ENCODE peak calls at places on chromosomes 5 and 9, in nine cellular contexts. One of them, this sample, is unnamed.

GRCh38 chr9:79701651-79702050 is 129.9 kb downstream of the TLE4 start:
- DNase-seq in colonic mucosa: no peak
- DNase-seq in esophagus squamous epithelium: no peak
- DNase-seq in hepatocyte: no peak
- DNase-seq in spleen: no peak
- DNase-seq in right cardiac atrium: peak; percentile 17
- DNase-seq in effector memory CD4-positive, alpha-beta T cell: no peak
- DNase-seq in CD4-positive, CD25-positive, alpha-beta regulatory T cell: no peak
- DNase-seq in mesendoderm: no peak
- DNase-seq in this sample: no peak

GRCh38 chr5:74324556-74324955 is 316.0 kb downstream of the ENC1 start:
- DNase-seq in spleen: no peak
- DNase-seq in CD4-positive, CD25-positive, alpha-beta regulatory T cell: no peak
- DNase-seq in esophagus squamous epithelium: no peak
- DNase-seq in hepatocyte: no peak
- DNase-seq in right cardiac atrium: no peak
- DNase-seq in effector memory CD4-positive, alpha-beta T cell: no peak
- DNase-seq in mesendoderm: no peak
- DNase-seq in colonic mucosa: no peak
- DNase-seq in this sample: no peak

GRCh38 chr5:157459715-157460599 is at the start of gene NIPAL4:
- DNase-seq in hepatocyte: peak; percentile 48
- DNase-seq in spleen: peak; percentile 86
- DNase-seq in colonic mucosa: no peak
- DNase-seq in right cardiac atrium: no peak
- DNase-seq in mesendoderm: peak; percentile 57
- DNase-seq in CD4-positive, CD25-positive, alpha-beta regulatory T cell: no peak
- DNase-seq in effector memory CD4-positive, alpha-beta T cell: no peak
- DNase-seq in esophagus squamous epithelium: no peak
- DNase-seq in this sample: no peak

GRCh38 chr9:4114569-4115505 is 185.0 kb downstream of the GLIS3 start:
- DNase-seq in hepatocyte: peak; percentile 33
- DNase-seq in spleen: no peak
- DNase-seq in colonic mucosa: no peak
- DNase-seq in esophagus squamous epithelium: no peak
- DNase-seq in mesendoderm: peak; percentile 34
- DNase-seq in effector memory CD4-positive, alpha-beta T cell: no peak
- DNase-seq in CD4-positive, CD25-positive, alpha-beta regulatory T cell: no peak
- DNase-seq in right cardiac atrium: peak; percentile 28
- DNase-seq in this sample: no peak

GRCh38 chr5:129652353-129653138 is 95.3 kb upstream of the MINAR2 start:
- DNase-seq in esophagus squamous epithelium: no peak
- DNase-seq in right cardiac atrium: no peak
- DNase-seq in effector memory CD4-positive, alpha-beta T cell: no peak
- DNase-seq in spleen: no peak
- DNase-seq in mesendoderm: no peak
- DNase-seq in CD4-positive, CD25-positive, alpha-beta regulatory T cell: no peak
- DNase-seq in hepatocyte: no peak
- DNase-seq in colonic mucosa: no peak
- DNase-seq in this sample: no peak

GRCh38 chr5:38113456-38113855 is 144.9 kb upstream of the EGFLAM start:
- DNase-seq in effector memory CD4-positive, alpha-beta T cell: no peak
- DNase-seq in right cardiac atrium: no peak
- DNase-seq in spleen: no peak
- DNase-seq in mesendoderm: no peak
- DNase-seq in hepatocyte: no peak
- DNase-seq in CD4-positive, CD25-positive, alpha-beta regulatory T cell: no peak
- DNase-seq in colonic mucosa: no peak
- DNase-seq in esophagus squamous epithelium: no peak
- DNase-seq in this sample: no peak

GRCh38 chr9:107890921-107891465 is 401.4 kb upstream of the KLF4 start:
- DNase-seq in mesendoderm: no peak
- DNase-seq in hepatocyte: no peak
- DNase-seq in CD4-positive, CD25-positive, alpha-beta regulatory T cell: no peak
- DNase-seq in spleen: no peak
- DNase-seq in esophagus squamous epithelium: no peak
- DNase-seq in colonic mucosa: no peak
- DNase-seq in right cardiac atrium: no peak
- DNase-seq in effector memory CD4-positive, alpha-beta T cell: no peak
- DNase-seq in this sample: no peak

GRCh38 chr9:23291001-23291400 is 535.0 kb downstream of the ELAVL2 start:
- DNase-seq in esophagus squamous epithelium: no peak
- DNase-seq in CD4-positive, CD25-positive, alpha-beta regulatory T cell: no peak
- DNase-seq in hepatocyte: no peak
- DNase-seq in effector memory CD4-positive, alpha-beta T cell: no peak
- DNase-seq in right cardiac atrium: no peak
- DNase-seq in mesendoderm: no peak
- DNase-seq in spleen: no peak
- DNase-seq in colonic mucosa: no peak
- DNase-seq in this sample: no peak

GRCh38 chr5:92927291-92927778 is 653.7 kb downstream of the NR2F1-AS1 start:
- DNase-seq in hepatocyte: peak; percentile 28
- DNase-seq in spleen: no peak
- DNase-seq in effector memory CD4-positive, alpha-beta T cell: no peak
- DNase-seq in right cardiac atrium: no peak
- DNase-seq in esophagus squamous epithelium: no peak
- DNase-seq in mesendoderm: no peak
- DNase-seq in colonic mucosa: no peak
- DNase-seq in CD4-positive, CD25-positive, alpha-beta regulatory T cell: no peak
- DNase-seq in this sample: no peak

GRCh38 chr5:169584998-169585451 is 1.5 kb downstream of the SPDL1 start:
- DNase-seq in colonic mucosa: no peak
- DNase-seq in hepatocyte: no peak
- DNase-seq in effector memory CD4-positive, alpha-beta T cell: no peak
- DNase-seq in CD4-positive, CD25-positive, alpha-beta regulatory T cell: no peak
- DNase-seq in esophagus squamous epithelium: no peak
- DNase-seq in right cardiac atrium: no peak
- DNase-seq in spleen: no peak
- DNase-seq in mesendoderm: no peak
- DNase-seq in this sample: no peak

DNA sequence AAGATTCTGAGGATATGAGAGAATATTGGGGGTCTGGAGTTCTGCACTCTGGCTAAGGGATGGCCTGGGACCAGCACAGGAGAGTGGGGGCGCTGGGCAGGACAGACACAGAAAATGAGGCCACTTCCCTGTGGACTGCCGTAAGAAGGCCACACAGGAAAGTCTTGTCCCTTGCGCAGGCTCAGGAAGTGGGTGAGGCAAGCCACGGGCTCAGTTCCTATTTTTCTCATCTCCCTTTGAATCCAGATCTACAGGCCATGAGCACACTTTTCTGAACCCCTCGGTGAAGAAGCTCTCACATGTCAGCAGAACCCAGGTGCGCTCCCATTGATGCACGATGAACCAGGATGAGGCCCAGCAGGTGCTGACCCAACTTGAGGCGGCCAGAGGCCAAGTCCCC is 207.4 kb downstream of the AGTPBP1 start:
- DNase-seq in mesendoderm: no peak
- DNase-seq in hepatocyte: no peak
- DNase-seq in colonic mucosa: no peak
- DNase-seq in esophagus squamous epithelium: no peak
- DNase-seq in right cardiac atrium: peak; percentile 27
- DNase-seq in spleen: peak; percentile 78
- DNase-seq in CD4-positive, CD25-positive, alpha-beta regulatory T cell: no peak
- DNase-seq in effector memory CD4-positive, alpha-beta T cell: no peak
- DNase-seq in this sample: no peak
- H3K4me1 ChIP-seq in mesendoderm: no peaks in the 10 kb centered on the region
- H3K4me1 ChIP-seq in hepatocyte: no peaks in the 10 kb centered on the region
- H3K4me1 ChIP-seq in colonic mucosa: no peaks in the 10 kb centered on the region
- H3K4me1 ChIP-seq in esophagus squamous epithelium: no peaks in the 10 kb centered on the region
- H3K4me1 ChIP-seq in right cardiac atrium: peaks cover 11% of the 10 kb centered on the region
- H3K4me1 ChIP-seq in spleen: peaks cover 16% of the 10 kb centered on the region
- H3K4me1 ChIP-seq in CD4-positive, CD25-positive, alpha-beta regulatory T cell: no peaks in the 10 kb centered on the region
- H3K4me1 ChIP-seq in effector memory CD4-positive, alpha-beta T cell: no peaks in the 10 kb centered on the region
- H3K4me1 ChIP-seq in this sample: no peaks in the 10 kb centered on the region

GRCh38 chr5:123086376-123087055 is 2.5 kb upstream of the PRDM6 start:
- DNase-seq in colonic mucosa: no peak
- DNase-seq in hepatocyte: no peak
- DNase-seq in spleen: no peak
- DNase-seq in effector memory CD4-positive, alpha-beta T cell: no peak
- DNase-seq in right cardiac atrium: no peak
- DNase-seq in mesendoderm: peak; percentile 40
- DNase-seq in esophagus squamous epithelium: no peak
- DNase-seq in CD4-positive, CD25-positive, alpha-beta regulatory T cell: no peak
- DNase-seq in this sample: no peak

GRCh38 chr5:123089572-123089970 is 530 bp downstream of the PRDM6 start:
- DNase-seq in colonic mucosa: no peak
- DNase-seq in mesendoderm: peak; percentile 71
- DNase-seq in esophagus squamous epithelium: no peak
- DNase-seq in CD4-positive, CD25-positive, alpha-beta regulatory T cell: no peak
- DNase-seq in hepatocyte: peak; percentile 60
- DNase-seq in effector memory CD4-positive, alpha-beta T cell: no peak
- DNase-seq in right cardiac atrium: peak; percentile 39
- DNase-seq in spleen: no peak
- DNase-seq in this sample: no peak

GRCh38 chr5:123087173-123088030 is 1.6 kb upstream of the PRDM6 start:
- DNase-seq in colonic mucosa: no peak
- DNase-seq in right cardiac atrium: no peak
- DNase-seq in CD4-positive, CD25-positive, alpha-beta regulatory T cell: no peak
- DNase-seq in hepatocyte: no peak
- DNase-seq in spleen: no peak
- DNase-seq in esophagus squamous epithelium: no peak
- DNase-seq in mesendoderm: peak; percentile 36
- DNase-seq in effector memory CD4-positive, alpha-beta T cell: no peak
- DNase-seq in this sample: no peak

GRCh38 chr5:123089971-123090640 is 1.1 kb downstream of the PRDM6 start:
- DNase-seq in spleen: no peak
- DNase-seq in right cardiac atrium: peak; percentile 37
- DNase-seq in colonic mucosa: no peak
- DNase-seq in hepatocyte: peak; percentile 48
- DNase-seq in effector memory CD4-positive, alpha-beta T cell: no peak
- DNase-seq in mesendoderm: peak; percentile 61
- DNase-seq in CD4-positive, CD25-positive, alpha-beta regulatory T cell: no peak
- DNase-seq in esophagus squamous epithelium: no peak
- DNase-seq in this sample: no peak

GRCh38 chr5:123088031-123088805 is 823 bp upstream of the PRDM6 start:
- DNase-seq in CD4-positive, CD25-positive, alpha-beta regulatory T cell: no peak
- DNase-seq in right cardiac atrium: no peak
- DNase-seq in esophagus squamous epithelium: no peak
- DNase-seq in hepatocyte: peak; percentile 56
- DNase-seq in spleen: no peak
- DNase-seq in effector memory CD4-positive, alpha-beta T cell: no peak
- DNase-seq in colonic mucosa: no peak
- DNase-seq in mesendoderm: peak; percentile 51
- DNase-seq in this sample: no peak
- H3K27me3 ChIP-seq in CD4-positive, CD25-positive, alpha-beta regulatory T cell: peaks cover 31% of the 10 kb centered on the region
- H3K27me3 ChIP-seq in right cardiac atrium: no peaks in the 10 kb centered on the region
- H3K27me3 ChIP-seq in esophagus squamous epithelium: no peaks in the 10 kb centered on the region
- H3K27me3 ChIP-seq in hepatocyte: peaks cover 88% of the 10 kb centered on the region
- H3K27me3 ChIP-seq in spleen: peaks cover 97% of the 10 kb centered on the region
- H3K27me3 ChIP-seq in effector memory CD4-positive, alpha-beta T cell: peaks cover 31% of the 10 kb centered on the region
- H3K27me3 ChIP-seq in colonic mucosa: peaks cover 80% of the 10 kb centered on the region
- H3K27me3 ChIP-seq in mesendoderm: peaks cover 49% of the 10 kb centered on the region
- H3K27me3 ChIP-seq in this sample: no peaks in the 10 kb centered on the region

GRCh38 chr5:14184725-14185124 is 41.6 kb downstream of the TRIO start:
- DNase-seq in effector memory CD4-positive, alpha-beta T cell: no peak
- DNase-seq in spleen: no peak
- DNase-seq in mesendoderm: no peak
- DNase-seq in right cardiac atrium: no peak
- DNase-seq in esophagus squamous epithelium: no peak
- DNase-seq in hepatocyte: no peak
- DNase-seq in colonic mucosa: no peak
- DNase-seq in CD4-positive, CD25-positive, alpha-beta regulatory T cell: no peak
- DNase-seq in this sample: no peak

GRCh38 chr5:14181299-14181968 is 38.3 kb downstream of the TRIO start:
- DNase-seq in CD4-positive, CD25-positive, alpha-beta regulatory T cell: no peak
- DNase-seq in effector memory CD4-positive, alpha-beta T cell: no peak
- DNase-seq in esophagus squamous epithelium: no peak
- DNase-seq in mesendoderm: no peak
- DNase-seq in right cardiac atrium: no peak
- DNase-seq in colonic mucosa: no peak
- DNase-seq in spleen: no peak
- DNase-seq in hepatocyte: no peak
- DNase-seq in this sample: no peak

GRCh38 chr5:14184082-14184481 is 40.9 kb downstream of the TRIO start:
- DNase-seq in hepatocyte: no peak
- DNase-seq in right cardiac atrium: no peak
- DNase-seq in CD4-positive, CD25-positive, alpha-beta regulatory T cell: no peak
- DNase-seq in spleen: no peak
- DNase-seq in colonic mucosa: no peak
- DNase-seq in effector memory CD4-positive, alpha-beta T cell: no peak
- DNase-seq in mesendoderm: no peak
- DNase-seq in esophagus squamous epithelium: no peak
- DNase-seq in this sample: no peak

GRCh38 chr5:14183187-14183939 is 40.2 kb downstream of the TRIO start:
- DNase-seq in spleen: no peak
- DNase-seq in colonic mucosa: no peak
- DNase-seq in esophagus squamous epithelium: no peak
- DNase-seq in hepatocyte: no peak
- DNase-seq in CD4-positive, CD25-positive, alpha-beta regulatory T cell: no peak
- DNase-seq in effector memory CD4-positive, alpha-beta T cell: no peak
- DNase-seq in mesendoderm: no peak
- DNase-seq in right cardiac atrium: no peak
- DNase-seq in this sample: no peak

DNA sequence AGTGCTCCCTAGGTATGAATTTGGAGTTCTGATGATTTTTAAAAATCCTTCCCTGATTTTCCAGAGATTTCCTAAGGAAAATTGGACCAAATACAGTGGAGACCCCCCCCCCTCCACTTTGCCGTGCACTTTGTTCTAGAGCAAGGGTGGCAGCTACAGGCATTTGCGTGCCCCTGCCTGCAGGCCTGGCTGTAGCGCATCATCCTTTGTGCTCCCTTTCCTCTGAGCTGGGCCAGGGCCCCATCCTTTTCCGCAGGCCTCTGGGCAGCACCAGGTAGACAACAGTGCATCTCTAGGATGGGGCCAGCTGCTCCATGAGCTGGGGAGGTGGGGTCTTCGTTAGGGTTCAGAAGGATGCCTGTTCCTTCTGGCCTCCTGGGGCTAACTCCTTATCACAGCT is 39.6 kb downstream of the TRIO start:
- DNase-seq in hepatocyte: no peak
- DNase-seq in CD4-positive, CD25-positive, alpha-beta regulatory T cell: no peak
- DNase-seq in colonic mucosa: no peak
- DNase-seq in spleen: no peak
- DNase-seq in mesendoderm: no peak
- DNase-seq in right cardiac atrium: no peak
- DNase-seq in effector memory CD4-positive, alpha-beta T cell: no peak
- DNase-seq in esophagus squamous epithelium: no peak
- DNase-seq in this sample: no peak
- H3K4me3 ChIP-seq in hepatocyte: no peak overlapping the region
- H3K4me3 ChIP-seq in CD4-positive, CD25-positive, alpha-beta regulatory T cell: no peak overlapping the region
- H3K4me3 ChIP-seq in colonic mucosa: no peak overlapping the region
- H3K4me3 ChIP-seq in spleen: no peak overlapping the region
- H3K4me3 ChIP-seq in mesendoderm: no peak overlapping the region
- H3K4me3 ChIP-seq in right cardiac atrium: no peak overlapping the region
- H3K4me3 ChIP-seq in effector memory CD4-positive, alpha-beta T cell: no peak overlapping the region
- H3K4me3 ChIP-seq in esophagus squamous epithelium: no peak overlapping the region
- H3K4me3 ChIP-seq in this sample: no peak overlapping the region

DNA sequence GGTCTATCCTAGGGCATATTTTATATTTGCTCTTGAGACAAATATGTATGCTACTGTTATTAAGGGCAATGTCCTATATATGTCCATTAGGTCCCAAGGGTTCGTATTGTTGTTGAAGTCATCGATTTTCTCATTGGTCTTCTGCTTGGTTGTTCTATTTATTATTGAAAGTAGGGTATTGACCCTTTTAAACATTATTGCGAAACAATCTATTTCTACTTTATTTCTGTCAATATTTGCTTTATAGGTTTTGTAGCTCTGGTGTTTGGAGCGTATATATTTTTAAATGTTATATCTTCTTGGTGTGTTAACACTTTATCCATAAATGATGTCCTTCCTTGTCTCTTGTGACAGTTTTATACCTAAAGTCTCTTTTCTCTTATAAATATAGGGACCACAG is 16.2 kb upstream of the DIRAS2 start:
- DNase-seq in CD4-positive, CD25-positive, alpha-beta regulatory T cell: no peak
- DNase-seq in hepatocyte: no peak
- DNase-seq in colonic mucosa: no peak
- DNase-seq in esophagus squamous epithelium: no peak
- DNase-seq in right cardiac atrium: no peak
- DNase-seq in spleen: no peak
- DNase-seq in mesendoderm: no peak
- DNase-seq in effector memory CD4-positive, alpha-beta T cell: no peak
- DNase-seq in this sample: no peak
- H3K4me1 ChIP-seq in CD4-positive, CD25-positive, alpha-beta regulatory T cell: no peaks in the 10 kb centered on the region
- H3K4me1 ChIP-seq in hepatocyte: no peaks in the 10 kb centered on the region
- H3K4me1 ChIP-seq in colonic mucosa: no peaks in the 10 kb centered on the region
- H3K4me1 ChIP-seq in esophagus squamous epithelium: no peaks in the 10 kb centered on the region
- H3K4me1 ChIP-seq in right cardiac atrium: no peaks in the 10 kb centered on the region
- H3K4me1 ChIP-seq in spleen: no peaks in the 10 kb centered on the region
- H3K4me1 ChIP-seq in mesendoderm: no peaks in the 10 kb centered on the region
- H3K4me1 ChIP-seq in effector memory CD4-positive, alpha-beta T cell: no peaks in the 10 kb centered on the region
- H3K4me1 ChIP-seq in this sample: no peaks in the 10 kb centered on the region